ENCODE peak calls at places on chromosomes 6 and 20, in nine cellular contexts. One of them, this sample, is unnamed.

GRCh38 chr6:157265630-157266029 is 57.7 kb downstream of the TMEM242 start:
- DNase-seq in spleen: peak; percentile 32
- DNase-seq in right atrium auricular region: no peak
- DNase-seq in neural progenitor cell: no peak
- DNase-seq in tibial nerve: no peak
- DNase-seq in heart right ventricle: no peak
- DNase-seq in foreskin fibroblast: no peak
- DNase-seq in AG09319: no peak
- DNase-seq in HL-60: no peak
- DNase-seq in this sample: no peak

GRCh38 chr6:67680297-67680932 is 954.7 kb upstream of the ADGRB3 start:
- DNase-seq in tibial nerve: no peak
- DNase-seq in foreskin fibroblast: peak; percentile 71
- DNase-seq in HL-60: no peak
- DNase-seq in right atrium auricular region: no peak
- DNase-seq in neural progenitor cell: no peak
- DNase-seq in AG09319: no peak
- DNase-seq in spleen: no peak
- DNase-seq in heart right ventricle: no peak
- DNase-seq in this sample: no peak

GRCh38 chr6:25499851-25500250 is 152.2 kb upstream of the SCGN start:
- DNase-seq in tibial nerve: no peak
- DNase-seq in right atrium auricular region: no peak
- DNase-seq in HL-60: no peak
- DNase-seq in AG09319: no peak
- DNase-seq in heart right ventricle: no peak
- DNase-seq in foreskin fibroblast: peak; percentile 31
- DNase-seq in neural progenitor cell: no peak
- DNase-seq in spleen: no peak
- DNase-seq in this sample: no peak

GRCh38 chr6:35426074-35426473 is 26.1 kb upstream of the FANCE start:
- DNase-seq in HL-60: peak; percentile 42
- DNase-seq in AG09319: no peak
- DNase-seq in heart right ventricle: no peak
- DNase-seq in tibial nerve: no peak
- DNase-seq in spleen: no peak
- DNase-seq in right atrium auricular region: no peak
- DNase-seq in neural progenitor cell: no peak
- DNase-seq in foreskin fibroblast: no peak
- DNase-seq in this sample: no peak

GRCh38 chr20:1943267-1944002 is 48.2 kb downstream of the SIRPA start:
- DNase-seq in foreskin fibroblast: peak; percentile 38
- DNase-seq in HL-60: no peak
- DNase-seq in spleen: peak; percentile 60
- DNase-seq in AG09319: no peak
- DNase-seq in tibial nerve: peak; percentile 45
- DNase-seq in heart right ventricle: no peak
- DNase-seq in neural progenitor cell: no peak
- DNase-seq in right atrium auricular region: peak; percentile 96
- DNase-seq in this sample: no peak

GRCh38 chr6:107670792-107671199 is 153.3 kb downstream of the SCML4 start:
- DNase-seq in heart right ventricle: peak; percentile 84
- DNase-seq in tibial nerve: no peak
- DNase-seq in HL-60: peak; percentile 89
- DNase-seq in foreskin fibroblast: no peak
- DNase-seq in spleen: peak; percentile 82
- DNase-seq in right atrium auricular region: no peak
- DNase-seq in neural progenitor cell: peak; percentile 30
- DNase-seq in AG09319: no peak
- DNase-seq in this sample: no peak

GRCh38 chr6:8549381-8549780 is 114.0 kb upstream of the SLC35B3 start:
- DNase-seq in foreskin fibroblast: no peak
- DNase-seq in AG09319: no peak
- DNase-seq in spleen: no peak
- DNase-seq in tibial nerve: no peak
- DNase-seq in heart right ventricle: no peak
- DNase-seq in right atrium auricular region: no peak
- DNase-seq in neural progenitor cell: no peak
- DNase-seq in HL-60: no peak
- DNase-seq in this sample: no peak

GRCh38 chr6:79420054-79420453 is 117.2 kb downstream of the LCA5 start:
- DNase-seq in HL-60: no peak
- DNase-seq in spleen: no peak
- DNase-seq in tibial nerve: no peak
- DNase-seq in neural progenitor cell: no peak
- DNase-seq in AG09319: no peak
- DNase-seq in heart right ventricle: no peak
- DNase-seq in right atrium auricular region: no peak
- DNase-seq in foreskin fibroblast: no peak
- DNase-seq in this sample: no peak

DNA sequence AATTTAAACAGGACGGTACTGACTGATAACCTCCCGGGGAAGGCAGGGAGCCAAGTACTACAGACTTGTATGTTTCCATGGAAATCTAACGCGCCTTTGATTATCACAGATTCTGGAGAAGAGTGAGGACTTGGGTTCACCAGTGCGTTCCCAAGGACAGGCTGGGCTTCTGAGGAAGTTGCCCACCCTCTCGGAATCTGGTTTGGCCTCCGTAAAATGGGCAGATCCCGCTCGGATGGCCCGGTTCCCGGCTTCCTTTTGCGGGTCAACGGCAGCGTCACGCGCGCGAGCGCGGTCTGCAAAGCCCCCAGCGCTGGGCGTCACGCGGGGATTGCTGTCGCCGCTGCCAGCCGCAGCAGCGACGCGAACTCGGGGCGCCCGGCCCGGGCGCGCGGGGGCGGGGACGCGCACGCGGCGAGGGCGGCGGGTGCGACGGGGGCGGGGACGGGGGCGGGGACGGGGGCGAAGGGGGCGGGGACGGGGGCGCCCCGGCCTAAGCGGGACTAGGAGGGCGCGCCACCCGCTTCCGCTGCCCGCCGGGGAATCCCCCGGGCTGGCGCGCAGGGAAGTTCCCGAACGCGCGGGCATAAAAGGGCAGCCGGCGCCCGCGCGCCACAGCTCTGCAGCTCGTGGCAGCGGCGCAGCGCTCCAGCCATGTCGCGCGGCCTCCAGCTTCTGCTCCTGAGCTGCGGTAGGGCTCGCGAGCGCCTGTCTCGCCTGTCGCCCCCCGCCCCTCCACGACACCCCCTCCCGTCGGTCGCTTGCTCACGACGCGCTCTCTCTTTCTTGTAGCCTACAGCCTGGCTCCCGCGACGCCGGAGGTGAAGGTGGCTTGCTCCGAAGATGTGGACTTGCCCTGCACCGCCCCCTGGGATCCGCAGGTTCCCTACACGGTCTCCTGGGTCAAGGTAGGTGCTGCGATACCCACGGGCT is at the start of gene CD83:
- DNase-seq in tibial nerve: no peak
- DNase-seq in neural progenitor cell: peak; percentile 75
- DNase-seq in foreskin fibroblast: peak; percentile 51
- DNase-seq in spleen: peak; percentile 96
- DNase-seq in right atrium auricular region: no peak
- DNase-seq in heart right ventricle: peak; percentile 34
- DNase-seq in AG09319: no peak
- DNase-seq in HL-60: peak; percentile 75
- DNase-seq in this sample: no peak
- TF ChIP-seq CTCF in tibial nerve: no peak
- TF ChIP-seq CTCF in neural progenitor cell: peak; percentile 30
- TF ChIP-seq CTCF in foreskin fibroblast: peak; percentile 15
- TF ChIP-seq CTCF in spleen: no peak
- TF ChIP-seq CTCF in right atrium auricular region: no peak
- TF ChIP-seq CTCF in heart right ventricle: no peak
- TF ChIP-seq CTCF in AG09319: peak; percentile 5
- TF ChIP-seq CTCF in HL-60: no peak
- TF ChIP-seq CTCF in this sample: no peak

GRCh38 chr20:63216849-63217471 is 1.0 kb upstream of the YTHDF1 start:
- DNase-seq in spleen: no peak
- DNase-seq in right atrium auricular region: no peak
- DNase-seq in heart right ventricle: no peak
- DNase-seq in AG09319: no peak
- DNase-seq in tibial nerve: no peak
- DNase-seq in HL-60: no peak
- DNase-seq in foreskin fibroblast: no peak
- DNase-seq in neural progenitor cell: peak; percentile 35
- DNase-seq in this sample: no peak

GRCh38 chr20:63216041-63216848 is at the start of gene YTHDF1:
- DNase-seq in heart right ventricle: peak; percentile 95
- DNase-seq in right atrium auricular region: peak; percentile 96
- DNase-seq in HL-60: peak; percentile 89
- DNase-seq in tibial nerve: peak; percentile 93
- DNase-seq in spleen: peak; percentile 100
- DNase-seq in AG09319: peak; percentile 79
- DNase-seq in neural progenitor cell: peak; percentile 99
- DNase-seq in foreskin fibroblast: peak; percentile 93
- DNase-seq in this sample: peak; percentile 78

GRCh38 chr20:63217706-63218105 is 1.8 kb upstream of the YTHDF1 start:
- DNase-seq in tibial nerve: no peak
- DNase-seq in spleen: no peak
- DNase-seq in foreskin fibroblast: no peak
- DNase-seq in neural progenitor cell: no peak
- DNase-seq in AG09319: no peak
- DNase-seq in heart right ventricle: no peak
- DNase-seq in right atrium auricular region: no peak
- DNase-seq in HL-60: no peak
- DNase-seq in this sample: no peak

GRCh38 chr20:63214514-63214913 is 1.4 kb downstream of the YTHDF1 start:
- DNase-seq in heart right ventricle: no peak
- DNase-seq in foreskin fibroblast: no peak
- DNase-seq in HL-60: no peak
- DNase-seq in right atrium auricular region: no peak
- DNase-seq in neural progenitor cell: no peak
- DNase-seq in AG09319: no peak
- DNase-seq in tibial nerve: no peak
- DNase-seq in spleen: no peak
- DNase-seq in this sample: no peak

DNA sequence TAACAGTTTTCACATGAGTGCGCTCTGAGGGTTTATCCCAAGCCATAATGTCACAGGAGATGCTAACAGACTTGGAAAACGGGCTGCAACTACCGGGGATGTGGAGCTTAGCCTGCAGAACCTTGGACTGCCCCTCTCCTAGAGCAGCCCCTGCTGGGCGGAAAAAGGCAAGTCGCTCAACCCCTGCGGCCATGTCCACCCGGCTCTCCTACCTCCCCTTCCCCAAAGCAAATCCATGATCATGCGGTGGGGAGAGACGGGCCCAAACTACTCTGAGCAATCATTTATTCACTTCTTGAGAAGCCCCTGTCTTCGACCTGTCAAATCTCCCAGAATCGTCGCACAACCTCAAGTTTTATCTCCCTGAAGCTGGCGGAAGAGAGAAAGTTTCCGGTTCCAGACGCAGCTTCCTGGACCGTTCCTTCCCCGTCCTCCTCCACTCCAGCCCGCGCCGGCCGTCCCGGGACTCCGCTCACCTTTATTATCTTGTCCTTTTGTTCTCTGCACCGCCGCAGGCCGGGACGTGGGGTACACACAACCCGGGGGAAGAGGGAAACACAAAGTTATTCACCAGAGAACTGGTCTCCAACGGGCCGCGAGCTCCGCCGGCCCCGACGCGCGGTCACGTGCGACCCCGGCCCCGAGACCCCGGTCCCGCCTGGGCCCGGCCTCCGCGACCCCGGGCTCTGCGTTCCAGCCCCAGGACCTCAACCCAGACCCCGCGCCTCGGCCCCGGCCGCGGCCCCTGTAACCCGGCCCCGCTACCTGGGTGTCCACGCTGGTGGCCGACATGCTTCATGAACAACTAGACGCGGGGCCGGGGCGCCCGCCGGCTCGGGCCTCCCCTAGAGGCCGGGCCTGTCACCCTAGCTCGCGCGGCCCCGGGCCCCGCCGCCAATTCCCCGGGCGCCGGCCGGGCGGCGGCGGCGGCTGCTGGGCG is 560 bp downstream of the YTHDF1 start:
- DNase-seq in tibial nerve: no peak
- DNase-seq in heart right ventricle: no peak
- DNase-seq in neural progenitor cell: peak; percentile 54
- DNase-seq in right atrium auricular region: no peak
- DNase-seq in foreskin fibroblast: peak; percentile 43
- DNase-seq in spleen: no peak
- DNase-seq in HL-60: no peak
- DNase-seq in AG09319: peak; percentile 16
- DNase-seq in this sample: no peak
- TF ChIP-seq CTCF in tibial nerve: no peak
- TF ChIP-seq CTCF in heart right ventricle: no peak
- TF ChIP-seq CTCF in neural progenitor cell: peak; percentile 44
- TF ChIP-seq CTCF in right atrium auricular region: no peak
- TF ChIP-seq CTCF in foreskin fibroblast: peak; percentile 69
- TF ChIP-seq CTCF in spleen: no peak
- TF ChIP-seq CTCF in HL-60: peak; percentile 20
- TF ChIP-seq CTCF in AG09319: peak; percentile 51
- TF ChIP-seq CTCF in this sample: no peak

GRCh38 chr6:88008821-88009220 is 38.8 kb upstream of the SPACA1 start:
- DNase-seq in AG09319: no peak
- DNase-seq in tibial nerve: no peak
- DNase-seq in right atrium auricular region: no peak
- DNase-seq in heart right ventricle: no peak
- DNase-seq in neural progenitor cell: no peak
- DNase-seq in foreskin fibroblast: no peak
- DNase-seq in HL-60: no peak
- DNase-seq in spleen: no peak
- DNase-seq in this sample: no peak

GRCh38 chr6:88008411-88008810 is 39.2 kb upstream of the SPACA1 start:
- DNase-seq in foreskin fibroblast: no peak
- DNase-seq in tibial nerve: no peak
- DNase-seq in right atrium auricular region: no peak
- DNase-seq in AG09319: no peak
- DNase-seq in spleen: no peak
- DNase-seq in heart right ventricle: no peak
- DNase-seq in HL-60: no peak
- DNase-seq in neural progenitor cell: no peak
- DNase-seq in this sample: no peak

GRCh38 chr6:88013015-88013414 is 34.6 kb upstream of the SPACA1 start:
- DNase-seq in right atrium auricular region: no peak
- DNase-seq in AG09319: no peak
- DNase-seq in HL-60: no peak
- DNase-seq in foreskin fibroblast: no peak
- DNase-seq in heart right ventricle: no peak
- DNase-seq in tibial nerve: no peak
- DNase-seq in neural progenitor cell: no peak
- DNase-seq in spleen: no peak
- DNase-seq in this sample: no peak

DNA sequence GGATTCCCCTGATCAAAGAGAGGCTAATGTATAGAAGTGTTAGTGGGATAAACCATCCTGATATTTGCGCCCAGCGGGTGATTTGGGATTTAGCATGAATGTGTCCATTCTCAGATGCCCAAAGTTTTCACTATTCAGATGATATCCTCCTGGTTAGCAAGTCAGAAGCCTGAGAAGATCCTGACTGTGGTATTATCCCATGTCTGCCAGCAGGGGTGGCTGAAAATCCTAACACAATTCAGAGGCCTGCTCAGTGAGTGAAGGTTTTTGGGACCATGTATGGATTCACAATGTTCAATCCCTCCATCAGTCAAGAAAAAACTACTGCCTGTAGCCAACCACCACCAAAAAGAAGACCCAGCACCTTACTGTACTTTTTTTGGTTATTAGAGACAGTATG is 34.1 kb upstream of the SPACA1 start:
- DNase-seq in foreskin fibroblast: no peak
- DNase-seq in AG09319: no peak
- DNase-seq in spleen: no peak
- DNase-seq in right atrium auricular region: no peak
- DNase-seq in HL-60: no peak
- DNase-seq in neural progenitor cell: peak; percentile 6
- DNase-seq in heart right ventricle: no peak
- DNase-seq in tibial nerve: no peak
- DNase-seq in this sample: no peak
- TF ChIP-seq CTCF in foreskin fibroblast: no peak
- TF ChIP-seq CTCF in AG09319: no peak
- TF ChIP-seq CTCF in spleen: no peak
- TF ChIP-seq CTCF in right atrium auricular region: no peak
- TF ChIP-seq CTCF in HL-60: no peak
- TF ChIP-seq CTCF in neural progenitor cell: peak; percentile 23
- TF ChIP-seq CTCF in heart right ventricle: no peak
- TF ChIP-seq CTCF in tibial nerve: no peak
- TF ChIP-seq CTCF in this sample: no peak

GRCh38 chr6:54618597-54618996 is 228.0 kb upstream of the FAM83B start:
- DNase-seq in HL-60: no peak
- DNase-seq in foreskin fibroblast: no peak
- DNase-seq in heart right ventricle: no peak
- DNase-seq in neural progenitor cell: no peak
- DNase-seq in tibial nerve: no peak
- DNase-seq in right atrium auricular region: no peak
- DNase-seq in spleen: no peak
- DNase-seq in AG09319: no peak
- DNase-seq in this sample: no peak

GRCh38 chr6:54619102-54619501 is 227.5 kb upstream of the FAM83B start:
- DNase-seq in HL-60: no peak
- DNase-seq in AG09319: no peak
- DNase-seq in neural progenitor cell: no peak
- DNase-seq in foreskin fibroblast: no peak
- DNase-seq in spleen: no peak
- DNase-seq in heart right ventricle: no peak
- DNase-seq in right atrium auricular region: no peak
- DNase-seq in tibial nerve: no peak
- DNase-seq in this sample: no peak

GRCh38 chr6:54621285-54621684 is 225.3 kb upstream of the FAM83B start:
- DNase-seq in foreskin fibroblast: no peak
- DNase-seq in spleen: no peak
- DNase-seq in right atrium auricular region: no peak
- DNase-seq in heart right ventricle: no peak
- DNase-seq in AG09319: no peak
- DNase-seq in tibial nerve: no peak
- DNase-seq in HL-60: no peak
- DNase-seq in neural progenitor cell: peak; percentile 43
- DNase-seq in this sample: no peak

GRCh38 chr6:54614499-54615195 is 231.9 kb upstream of the FAM83B start:
- DNase-seq in heart right ventricle: no peak
- DNase-seq in tibial nerve: no peak
- DNase-seq in HL-60: no peak
- DNase-seq in right atrium auricular region: no peak
- DNase-seq in AG09319: no peak
- DNase-seq in spleen: no peak
- DNase-seq in foreskin fibroblast: no peak
- DNase-seq in neural progenitor cell: peak; percentile 37
- DNase-seq in this sample: no peak

GRCh38 chr6:54617730-54618129 is 228.8 kb upstream of the FAM83B start:
- DNase-seq in spleen: no peak
- DNase-seq in foreskin fibroblast: peak; percentile 57
- DNase-seq in AG09319: peak; percentile 73
- DNase-seq in right atrium auricular region: no peak
- DNase-seq in tibial nerve: no peak
- DNase-seq in heart right ventricle: no peak
- DNase-seq in neural progenitor cell: no peak
- DNase-seq in HL-60: no peak
- DNase-seq in this sample: no peak
- TF ChIP-seq CTCF in spleen: no peak
- TF ChIP-seq CTCF in foreskin fibroblast: no peak
- TF ChIP-seq CTCF in AG09319: peak; percentile 21
- TF ChIP-seq CTCF in right atrium auricular region: no peak
- TF ChIP-seq CTCF in tibial nerve: no peak
- TF ChIP-seq CTCF in heart right ventricle: no peak
- TF ChIP-seq CTCF in neural progenitor cell: no peak
- TF ChIP-seq CTCF in HL-60: no peak
- TF ChIP-seq CTCF in this sample: no peak

This sample was measured in omental fat pad.